ENCODE peak calls at places on chromosome 20, in ten cellular contexts. H is iris pigment epithelial cell; T is nucleus accumbens; R is NCI-H2029 treated with DMSO at 0.1 percent for 48 hours; L is GM03348; Y is SW 1271; D is stimulated activated CD4-positive, alpha-beta T cell treated with anti-CD3 and anti-CD28 coated beads, Interleukin-1b, Interleukin-23, amount 100 ng/mL, for 24 hours; I is RPMI7951; A is CD8-positive, alpha-beta T cell; S is posterior cingulate gyrus. O is an unnamed sample.

GRCh38 chr20:2826655-2827054 is 10.5 kb downstream of the TMEM239 start:
- DNase-seq in D (no peak), H (no peak), A (no peak), I (no peak), T (no peak), Y (no peak), R (no peak), L (no peak), S (no peak), O (no peak)

GRCh38 chr20:19504251-19504650 is 253.8 kb upstream of the RIN2 start:
- DNase-seq in D (no peak), A (no peak), I (no peak), L (no peak), T (no peak), S (no peak), Y (no peak), R (no peak), H (no peak), O (no peak)

GRCh38 chr20:41279546-41280225 is 37.8 kb downstream of the ZHX3 start:
- DNase-seq in Y (no peak), A (no peak), L (no peak), D (no peak), H (peak), R (no peak), S (peak), I (no peak), T (no peak), O (no peak)

GRCh38 chr20:63154395-63154794 is 61.5 kb downstream of the YTHDF1 start:
- DNase-seq in R (no peak), I (no peak), Y (no peak), H (no peak), A (no peak), D (no peak), T (no peak), L (no peak), S (no peak), O (no peak)

GRCh38 chr20:36574278-36575065 is 1.1 kb downstream of the TGIF2 start:
- DNase-seq in L (peak), T (no peak), S (no peak), R (no peak), Y (peak), D (no peak), I (peak), A (peak), H (peak), O (no peak)

GRCh38 chr20:62159835-62160234 is 16.3 kb downstream of the SS18L1 start:
- DNase-seq in D (no peak), A (no peak), T (no peak), I (peak), S (no peak), L (no peak), H (peak), Y (no peak), R (no peak), O (no peak)

GRCh38 chr20:36728986-36729385 is 16.9 kb downstream of the NDRG3 start:
- DNase-seq in D (no peak), I (no peak), S (no peak), L (no peak), A (no peak), H (peak), T (no peak), R (no peak), Y (peak), O (no peak)

GRCh38 chr20:35490736-35491181 is 35.4 kb downstream of the CEP250 start:
- DNase-seq in A (peak), T (no peak), R (no peak), H (no peak), L (no peak), I (no peak), S (no peak), D (no peak), Y (no peak), O (no peak)